ENCODE peak calls at places on chromosome 22, in seven cellular contexts. V, C, Y, A, T, E and S are unnamed samples. For H3K36me3 and H3K4me1, the result is how much of the 10 kb centered on the place peaks cover.

GRCh38 chr22:39152511-39153219 is at the start of gene CBX7:
- DNase-seq in A (peak), Y (peak), E (peak), T (peak), V (no peak), C (peak), S (peak)

GRCh38 chr22:45554040-45554406 is 51.3 kb downstream of the FBLN1 start:
- DNase-seq in V (no peak), Y (no peak), E (no peak), A (no peak), T (no peak), C (no peak), S (no peak)

GRCh38 chr22:46104170-46104880 is 46.0 kb upstream of the PPARA start:
- DNase-seq in T (no peak), Y (no peak), E (peak), A (peak), V (no peak), C (no peak), S (no peak)

GRCh38 chr22:27810566-27810965 is 9.0 kb upstream of the MN1 start:
- DNase-seq in Y (peak), V (no peak), T (peak), E (peak), C (peak), A (no peak), S (no peak)

GRCh38 chr22:32801001-32801435 is 487 bp upstream of the TIMP3 start:
- DNase-seq in C (no peak), V (no peak), E (no peak), Y (no peak), T (no peak), A (no peak), S (no peak)

GRCh38 chr22:39388261-39389011 is 11.1 kb upstream of the TAB1 start:
- DNase-seq in V (peak), T (peak), C (peak), A (peak), Y (peak), E (peak), S (peak)

GRCh38 chr22:48711669-48712068 is 1116.0 kb downstream of the BRD1 start:
- DNase-seq in C (no peak), E (no peak), Y (no peak), T (no peak), A (peak), V (no peak), S (no peak)

GRCh38 chr22:31952094-31952401 is 7.7 kb downstream of the YWHAH start:
- DNase-seq in T (no peak), V (no peak), Y (no peak), A (no peak), E (no peak), C (no peak), S (peak)

GRCh38 chr22:30301995-30302809 is 12.9 kb upstream of the CASTOR1 start:
- DNase-seq in V (no peak), Y (no peak), C (no peak), A (peak), E (peak), T (no peak), S (no peak)

GRCh38 chr22:48898524-48899377 is 928.9 kb downstream of the BRD1 start:
- DNase-seq in V (no peak), T (no peak), A (peak), E (peak), C (no peak), Y (no peak), S (no peak)

GRCh38 chr22:33240901-33241300 is 182.7 kb upstream of the SYN3 start:
- DNase-seq in E (no peak), C (no peak), Y (no peak), T (no peak), V (no peak), A (no peak), S (no peak)

GRCh38 chr22:20186183-20186870 is 35.5 kb upstream of the CCDC188 start:
- DNase-seq in C (no peak), A (no peak), T (no peak), E (no peak), V (peak), Y (peak), S (no peak)

GRCh38 chr22:36208934-36209333 is 7.3 kb upstream of the APOL4 start:
- DNase-seq in T (no peak), Y (no peak), C (no peak), E (no peak), A (no peak), V (no peak), S (no peak)

DNA sequence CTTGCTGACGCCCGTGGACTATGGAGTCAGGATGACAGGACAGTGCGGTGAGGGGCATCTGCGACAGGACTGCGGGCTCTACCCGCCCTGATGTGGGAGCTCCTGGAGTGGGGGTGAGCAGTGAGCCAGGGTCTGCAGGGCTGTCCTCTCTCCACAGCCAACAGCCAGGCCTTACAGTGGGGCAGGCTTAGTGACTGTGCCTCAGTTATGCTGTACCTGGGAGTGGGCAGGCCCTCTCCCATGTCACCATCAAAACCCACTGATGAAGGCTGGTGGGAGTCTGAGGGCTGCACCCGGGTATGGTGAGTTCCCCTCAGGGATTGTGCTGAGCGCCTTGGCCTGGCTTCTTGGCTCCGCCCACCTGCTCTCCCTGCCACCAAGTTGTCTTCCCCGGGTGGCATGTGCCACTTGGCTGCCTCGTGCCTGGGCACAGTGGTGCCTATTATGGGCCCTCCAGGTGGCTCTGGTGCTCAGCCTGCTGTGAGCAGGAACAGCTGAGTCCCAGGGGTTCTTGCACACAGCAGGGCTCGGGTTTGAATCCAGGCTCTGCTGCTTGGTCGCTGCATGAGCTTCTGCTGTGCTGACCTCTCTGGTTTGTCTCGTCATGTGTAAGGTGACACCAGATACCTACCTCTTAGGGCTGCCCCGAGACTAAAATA is 4.1 kb upstream of the TRIOBP start:
- DNase-seq in T (no peak), E (no peak), C (no peak), A (no peak), V (no peak), Y (no peak), S (no peak)
- H3K36me3 ChIP-seq in T (under half), E (half or more), C (under half), A (half or more), V (under half), Y (under half), S (half or more)

GRCh38 chr22:40491990-40492631 is 121.7 kb downstream of the SGSM3 start:
- DNase-seq in V (no peak), E (no peak), Y (peak), T (no peak), A (no peak), C (no peak), S (no peak)
- H3K4me1 ChIP-seq in V (under half), E (under half), Y (under half), T (under half), A (half or more), C (under half), S (under half)

DNA sequence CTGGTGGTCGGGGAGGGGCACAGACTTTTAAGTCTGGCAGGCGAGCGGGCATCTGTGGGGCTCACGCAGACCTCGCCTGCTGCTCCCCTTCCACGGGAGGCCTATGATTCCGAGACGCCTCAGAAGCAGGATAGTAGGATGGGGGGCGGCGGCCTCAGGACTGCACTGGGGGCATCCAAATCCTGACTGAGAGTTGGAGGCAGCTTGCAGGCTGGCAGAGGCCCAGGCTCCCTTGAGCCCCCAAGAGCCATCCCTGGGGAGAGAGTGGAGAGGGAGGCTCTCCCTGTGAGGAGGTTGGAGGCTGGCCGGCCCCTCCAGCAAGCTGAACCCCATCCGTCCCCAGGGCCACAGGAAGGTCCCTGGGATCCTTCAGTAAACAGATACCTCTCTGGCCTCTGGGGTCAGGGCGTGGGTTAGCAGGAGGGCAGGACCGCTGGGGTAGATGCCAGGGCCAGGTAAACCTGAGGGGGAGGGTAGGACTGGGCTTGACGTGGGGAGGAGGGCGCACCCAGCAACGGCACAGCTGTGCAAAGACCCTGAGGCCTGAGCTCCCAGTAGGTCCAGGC is 33.3 kb downstream of the SBF1 start:
- DNase-seq in T (peak), E (no peak), A (no peak), V (no peak), Y (no peak), C (no peak), S (no peak)
- H3K36me3 ChIP-seq in T (under half), E (half or more), A (half or more), V (under half), Y (under half), C (under half), S (half or more)

GRCh38 chr22:22888509-22889353 is 1.1 kb downstream of the IGLL5 start:
- DNase-seq in V (no peak), C (no peak), T (no peak), E (no peak), Y (peak), A (no peak), S (no peak)

GRCh38 chr22:22887621-22888503 is at the start of gene IGLL5:
- DNase-seq in T (no peak), Y (peak), E (no peak), A (no peak), V (no peak), C (no peak), S (peak)

GRCh38 chr22:22884010-22884887 is 3.4 kb upstream of the IGLL5 start:
- DNase-seq in Y (peak), E (peak), C (peak), T (peak), V (no peak), A (no peak), S (peak)

GRCh38 chr22:22884888-22885840 is 2.5 kb upstream of the IGLL5 start:
- DNase-seq in A (peak), C (no peak), Y (peak), T (no peak), E (no peak), V (no peak), S (no peak)

DNA sequence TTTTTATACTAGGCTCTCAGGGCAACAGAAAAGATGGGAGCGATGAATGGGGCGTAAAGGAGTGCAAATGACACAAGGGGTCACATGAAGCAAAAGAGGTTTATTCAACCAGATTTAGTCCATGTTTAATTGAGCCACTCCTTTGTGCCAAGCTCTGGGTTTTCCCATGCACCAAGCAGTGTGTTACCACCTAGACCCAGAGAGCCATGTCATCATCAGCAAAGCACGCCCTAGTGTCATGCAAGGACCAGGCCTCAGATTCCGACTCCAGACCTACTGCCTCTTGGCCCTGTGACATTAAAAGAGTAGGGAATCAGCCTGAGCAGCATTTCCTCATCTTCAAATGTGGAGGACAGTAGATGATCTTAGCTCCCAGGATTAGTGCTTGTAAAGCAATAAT is 1.1 kb upstream of the IGLL5 start:
- DNase-seq in C (no peak), T (no peak), V (no peak), Y (peak), E (no peak), A (no peak), S (peak)
- H3K4me1 ChIP-seq in C (under half), T (under half), V (under half), Y (under half), E (under half), A (under half), S (under half)

GRCh38 chr22:29298641-29299040 is 7.8 kb upstream of the GAS2L1 start:
- DNase-seq in C (no peak), V (no peak), T (no peak), A (no peak), Y (no peak), E (no peak), S (no peak)

GRCh38 chr22:29301716-29302401 is 4.6 kb upstream of the GAS2L1 start:
- DNase-seq in V (no peak), T (no peak), E (no peak), Y (peak), C (no peak), A (no peak), S (no peak)

GRCh38 chr22:29300807-29301601 is 5.4 kb upstream of the GAS2L1 start:
- DNase-seq in Y (peak), T (no peak), E (no peak), V (no peak), A (no peak), C (no peak), S (no peak)

GRCh38 chr22:29299136-29299900 is 7.1 kb upstream of the GAS2L1 start:
- DNase-seq in C (no peak), A (no peak), V (no peak), T (no peak), Y (no peak), E (no peak), S (no peak)

DNA sequence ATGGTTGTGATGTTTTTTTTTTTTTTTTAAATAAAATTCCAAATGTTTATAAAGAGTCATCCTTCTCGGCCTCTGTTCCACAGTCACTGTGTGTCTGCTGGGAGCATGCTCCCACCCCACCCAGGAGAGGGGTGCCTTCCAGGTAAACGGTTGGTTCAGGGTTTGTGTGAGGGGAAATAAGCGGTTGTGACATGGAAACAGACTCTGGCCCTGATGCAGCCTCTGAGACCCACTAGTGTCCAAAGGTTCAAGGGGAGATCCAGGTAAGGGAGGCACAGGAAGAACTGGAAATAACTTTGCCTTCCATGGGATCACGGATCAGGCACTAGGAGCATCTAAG is 6.0 kb upstream of the GAS2L1 start:
- DNase-seq in A (no peak), T (no peak), E (no peak), V (no peak), C (no peak), Y (no peak), S (no peak)
- H3K36me3 ChIP-seq in A (half or more), T (under half), E (half or more), V (half or more), C (under half), Y (under half), S (half or more)

DNA sequence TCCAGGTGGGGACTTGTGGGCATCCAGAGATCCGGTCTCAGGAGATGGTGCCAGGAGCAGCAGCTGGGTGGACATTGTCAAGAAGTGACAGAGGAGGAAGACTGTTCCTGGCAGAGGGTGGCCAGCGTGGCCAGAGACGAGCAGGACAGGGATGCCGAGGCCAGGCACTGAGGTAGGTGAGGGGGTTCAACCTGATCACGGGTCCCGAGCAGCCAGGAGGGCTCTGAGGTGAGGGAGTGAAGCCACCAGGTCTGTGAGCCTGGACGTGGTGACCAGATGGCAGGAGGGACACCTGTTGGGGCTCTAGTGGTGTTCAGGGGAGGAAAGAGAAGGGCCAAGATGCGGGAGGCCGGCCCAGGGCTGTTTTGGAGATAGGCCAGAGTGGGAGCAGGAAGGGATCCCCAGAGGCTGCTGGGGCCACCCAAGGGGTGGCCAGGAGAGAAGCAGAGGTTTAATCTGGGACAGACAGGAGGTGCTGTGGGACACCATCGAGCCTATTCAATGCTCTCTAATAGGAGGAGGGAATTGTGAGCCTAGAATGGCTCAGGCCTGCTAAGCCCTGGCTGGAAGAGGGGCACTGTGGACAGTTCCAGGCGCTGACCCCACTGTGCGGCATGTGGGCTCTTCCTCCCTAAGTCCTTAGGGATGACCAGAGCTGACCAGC is 6.3 kb downstream of the PPM1F start:
- DNase-seq in Y (no peak), A (peak), C (no peak), V (no peak), T (no peak), E (no peak), S (no peak)
- H3K4me1 ChIP-seq in Y (under half), A (half or more), C (half or more), V (under half), T (half or more), E (under half), S (under half)

DNA sequence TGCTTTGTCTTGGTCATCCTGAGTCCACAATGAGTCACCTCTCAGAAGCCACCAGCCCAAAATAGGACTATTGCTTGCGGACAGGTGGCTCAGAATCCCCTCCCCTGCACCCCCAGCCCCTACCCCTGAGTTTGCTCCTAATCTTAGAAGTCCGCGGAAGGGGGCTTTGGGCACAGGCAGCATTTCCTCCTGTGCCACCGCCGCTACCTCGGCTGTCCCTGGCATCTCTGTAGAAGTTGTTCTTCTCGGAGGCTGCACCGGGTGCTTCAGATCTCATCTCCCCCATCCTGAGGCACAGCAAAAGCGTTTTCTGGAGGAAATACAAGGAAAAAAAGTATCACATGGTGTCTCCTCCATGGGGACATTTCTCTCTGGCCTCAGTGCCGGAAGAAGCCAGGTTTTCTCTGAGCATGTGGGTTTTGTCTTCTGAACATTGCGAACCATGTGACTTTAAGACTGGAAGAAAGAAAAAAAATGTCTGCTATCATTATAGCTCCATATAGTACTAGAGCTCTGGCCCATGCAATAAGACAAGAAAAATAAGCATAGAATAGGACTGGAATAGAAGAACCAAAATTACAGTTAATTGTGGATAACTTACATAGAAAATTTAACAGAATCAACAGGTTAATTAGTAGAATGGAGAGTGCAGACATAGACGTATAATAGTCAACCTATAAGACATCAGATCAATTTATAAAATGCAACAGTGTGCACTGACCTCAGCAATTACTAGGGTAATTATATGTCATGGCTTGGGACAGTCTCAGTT is 63.2 kb downstream of the SHISAL1 start:
- DNase-seq in V (no peak), C (no peak), A (no peak), Y (no peak), T (no peak), E (peak), S (no peak)
- H3K36me3 ChIP-seq in V (under half), C (under half), A (under half), Y (under half), T (under half), E (under half), S (under half)

GRCh38 chr22:23836692-23837495 is 1.9 kb downstream of the DERL3 start:
- DNase-seq in C (no peak), V (no peak), Y (no peak), T (peak), A (peak), E (no peak), S (no peak)
- H3K4me1 ChIP-seq in C (half or more), V (under half), Y (under half), T (half or more), A (under half), E (under half), S (under half)